ENCODE peak calls at places on chromosomes 1 and 21, in four cellular contexts. Q is H9, L is H1, W is IMR-90. A is an unnamed sample. For H3K4me1, the result is how much of the 10 kb centered on the place peaks cover.

GRCh38 chr1:236623371-236624166 is 19.3 kb upstream of the HEATR1 start:
- DNase-seq in Q (no peak), L (no peak), W (no peak), A (no peak)

GRCh38 chr1:234940841-234941240 is 187.8 kb downstream of the TOMM20 start:
- DNase-seq in Q (no peak), L (no peak), W (no peak), A (no peak)

GRCh38 chr1:3858231-3858981 is 1.1 kb downstream of the DFFB start:
- DNase-seq in Q (no peak), L (no peak), W (peak), A (peak)

GRCh38 chr21:37208056-37208705 is 59.0 kb downstream of the VPS26C start:
- DNase-seq in Q (no peak), L (no peak), W (no peak), A (no peak)

GRCh38 chr1:19495000-19495656 is 9.8 kb upstream of the CAPZB start:
- DNase-seq in Q (no peak), L (no peak), W (no peak), A (no peak)

GRCh38 chr1:217311766-217312165 is 319.1 kb downstream of the GPATCH2 start:
- DNase-seq in Q (peak), L (peak), W (peak), A (peak)

GRCh38 chr1:150386546-150387080 is 22.7 kb downstream of the RPRD2 start:
- DNase-seq in Q (no peak), L (no peak), W (no peak), A (no peak)

GRCh38 chr1:119275145-119275929 is 93.2 kb upstream of the HAO2 start:
- DNase-seq in Q (peak), L (no peak), W (peak), A (peak)

GRCh38 chr1:231315887-231316286 is 21.8 kb downstream of the EXOC8 start:
- DNase-seq in Q (peak), L (peak), W (peak), A (peak)

GRCh38 chr21:38869946-38870345 is 64.2 kb downstream of the ETS2 start:
- DNase-seq in Q (no peak), L (no peak), W (peak), A (peak)

GRCh38 chr1:85313888-85314696 is 37.7 kb upstream of the BCL10 start:
- DNase-seq in Q (no peak), L (no peak), W (peak), A (peak)

GRCh38 chr1:231806623-231807470 is 180.3 kb downstream of the DISC1 start:
- DNase-seq in Q (peak), L (peak), W (peak), A (peak)

GRCh38 chr1:185972096-185972875 is 238.1 kb downstream of the HMCN1 start:
- DNase-seq in Q (no peak), L (no peak), W (peak), A (no peak)

GRCh38 chr1:246597971-246598370 is 31.7 kb downstream of the CNST start:
- DNase-seq in Q (no peak), L (no peak), W (no peak), A (no peak)

GRCh38 chr1:113905435-113905861 is 322 bp downstream of the DCLRE1B start:
- DNase-seq in Q (peak), L (no peak), W (no peak), A (peak)

GRCh38 chr1:241357366-241358305 is 631 bp upstream of the RGS7 start:
- DNase-seq in Q (no peak), L (no peak), W (no peak), A (peak)

GRCh38 chr21:41764558-41765392 is 2.1 kb downstream of the RIPK4 start:
- DNase-seq in Q (no peak), L (no peak), W (no peak), A (no peak)

GRCh38 chr1:192758492-192758891 is 50.3 kb upstream of the RGS2 start:
- DNase-seq in Q (no peak), L (no peak), W (no peak), A (no peak)

GRCh38 chr1:108617724-108618056 is 43.2 kb downstream of the HENMT1 start:
- DNase-seq in Q (no peak), L (no peak), W (no peak), A (no peak)

GRCh38 chr1:5577255-5578040 is 414.8 kb downstream of the NPHP4 start:
- DNase-seq in Q (no peak), L (no peak), W (no peak), A (no peak)
- H3K4me1 ChIP-seq in Q (under half), L (under half), W (under half), A (under half)

DNA sequence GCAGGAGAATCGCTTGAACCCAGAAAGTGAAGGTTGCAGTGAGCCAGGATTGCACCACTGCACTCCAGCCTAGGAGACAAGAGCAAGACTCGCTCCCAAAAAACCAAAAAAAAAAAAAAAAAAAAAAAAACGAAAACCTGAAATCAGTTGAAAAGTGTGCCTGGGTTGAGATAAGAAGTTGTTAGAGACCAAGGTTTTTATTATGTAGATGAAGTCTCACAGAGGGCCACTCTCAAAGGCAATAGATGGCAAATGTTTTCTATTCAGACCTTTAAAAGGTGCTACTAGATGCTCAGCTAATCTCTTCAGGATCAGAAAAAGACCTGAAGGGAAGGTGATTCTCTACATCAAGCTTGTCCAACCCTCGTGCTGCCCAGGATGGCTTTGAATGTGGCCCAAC is 17.6 kb downstream of the CAPN2 start:
- DNase-seq in Q (no peak), L (no peak), W (no peak), A (no peak)
- H4K5ac ChIP-seq in Q (no peak), L (no peak), W (no peak), A (no peak)

DNA sequence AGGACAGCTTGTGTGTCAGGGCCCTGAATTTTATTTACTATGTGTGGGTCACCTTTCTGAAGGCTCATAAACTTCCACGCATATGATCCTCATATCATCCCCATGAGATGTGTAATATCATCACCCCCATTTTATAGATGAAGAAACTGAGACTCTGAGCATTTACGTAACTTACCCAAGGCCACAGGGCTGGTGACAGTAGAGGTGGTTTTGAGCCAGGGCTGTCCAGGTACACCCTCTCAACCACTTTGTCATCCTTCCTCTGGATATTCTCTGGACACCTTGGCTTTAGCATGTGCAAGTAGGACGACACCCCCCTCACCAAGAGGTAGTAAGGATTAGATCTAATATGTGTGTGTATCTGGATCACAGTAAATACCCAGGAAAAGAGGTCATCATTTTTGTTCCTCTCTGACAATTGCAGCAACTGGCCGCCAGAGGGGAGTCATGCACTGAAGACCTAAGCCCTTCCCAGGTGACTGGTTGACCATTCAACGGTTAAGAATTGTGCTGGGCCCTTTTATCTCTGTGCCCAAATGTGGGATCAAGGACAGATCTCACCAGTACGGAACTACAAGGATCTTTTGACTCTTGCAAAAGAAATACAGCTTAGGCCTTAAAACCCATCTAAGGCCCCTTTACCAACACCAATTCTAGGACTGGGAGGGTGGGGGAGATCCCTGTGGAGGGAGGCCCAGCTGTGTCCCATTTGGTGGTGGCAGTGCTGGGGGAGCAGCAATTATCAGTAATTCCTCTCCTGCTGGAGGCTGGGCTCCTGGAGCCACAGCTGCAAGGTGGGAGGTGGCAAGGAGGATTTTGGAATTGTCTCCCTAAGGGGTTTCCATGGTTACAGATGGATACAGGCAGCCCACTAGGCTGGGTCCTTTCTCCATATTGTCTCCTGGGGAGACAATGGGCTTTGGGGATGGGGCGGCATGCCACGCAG is 13.7 kb upstream of the E2F2 start:
- DNase-seq in Q (peak), L (no peak), W (peak), A (peak)
- H3K4me1 ChIP-seq in Q (under half), L (under half), W (under half), A (under half)

DNA sequence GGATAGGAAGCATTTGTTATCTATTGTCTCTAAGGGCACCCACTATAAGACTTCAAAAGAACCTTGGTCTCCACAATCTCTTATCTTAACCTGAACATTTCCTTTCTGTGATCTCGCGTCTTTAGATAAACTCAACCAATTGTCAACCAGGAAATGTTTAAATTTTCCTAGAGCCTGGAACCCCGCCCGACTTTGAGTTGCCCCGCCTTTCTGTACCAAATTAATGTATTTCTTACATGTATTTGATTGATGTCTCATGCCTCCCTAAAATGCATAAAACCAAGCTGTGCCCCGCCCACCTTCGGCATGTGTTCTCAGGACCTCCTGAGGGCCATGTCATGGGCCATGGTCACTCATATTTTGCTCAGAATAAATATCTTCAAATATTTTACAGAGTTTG is 5.9 kb upstream of the CXADR start:
- DNase-seq in Q (no peak), L (no peak), W (no peak), A (peak)
- H4K5ac ChIP-seq in Q (no peak), L (no peak), W (no peak), A (no peak)

DNA sequence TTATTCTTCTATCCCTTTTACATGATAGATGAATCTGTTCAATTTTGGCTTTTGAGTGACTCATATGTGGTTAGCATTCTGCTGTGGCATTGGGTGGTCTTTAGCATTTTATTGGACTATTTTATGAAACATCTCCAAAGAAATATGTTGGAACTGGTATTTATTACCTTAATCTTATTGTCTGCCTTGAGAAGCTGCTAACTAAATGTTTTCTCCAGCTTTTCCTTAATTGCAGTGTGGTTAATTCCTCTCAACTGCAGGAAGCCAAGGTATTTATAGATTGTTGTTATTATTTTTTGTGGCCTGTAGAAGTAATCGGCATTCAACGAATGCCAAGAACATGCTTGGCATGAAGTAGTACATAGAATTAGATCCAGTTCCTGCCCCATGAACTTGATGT is 64.1 kb downstream of the NOS1AP start:
- DNase-seq in Q (no peak), L (no peak), W (no peak), A (no peak)
- H3K4me1 ChIP-seq in Q (under half), L (under half), W (under half), A (under half)

GRCh38 chr21:34091032-34091431 is 17.7 kb downstream of the MRPS6 start:
- DNase-seq in Q (no peak), L (no peak), W (no peak), A (no peak)

GRCh38 chr21:34086887-34087306 is 13.5 kb downstream of the MRPS6 start:
- DNase-seq in Q (no peak), L (no peak), W (no peak), A (no peak)

GRCh38 chr21:34085129-34085528 is 11.8 kb downstream of the MRPS6 start:
- DNase-seq in Q (no peak), L (no peak), W (no peak), A (peak)

GRCh38 chr21:34091607-34092006 is 18.2 kb downstream of the MRPS6 start:
- DNase-seq in Q (no peak), L (no peak), W (no peak), A (peak)

GRCh38 chr21:34088752-34089151 is 15.4 kb downstream of the MRPS6 start:
- DNase-seq in Q (no peak), L (no peak), W (no peak), A (no peak)
- H4K5ac ChIP-seq in Q (no peak), L (no peak), W (no peak), A (no peak)

DNA sequence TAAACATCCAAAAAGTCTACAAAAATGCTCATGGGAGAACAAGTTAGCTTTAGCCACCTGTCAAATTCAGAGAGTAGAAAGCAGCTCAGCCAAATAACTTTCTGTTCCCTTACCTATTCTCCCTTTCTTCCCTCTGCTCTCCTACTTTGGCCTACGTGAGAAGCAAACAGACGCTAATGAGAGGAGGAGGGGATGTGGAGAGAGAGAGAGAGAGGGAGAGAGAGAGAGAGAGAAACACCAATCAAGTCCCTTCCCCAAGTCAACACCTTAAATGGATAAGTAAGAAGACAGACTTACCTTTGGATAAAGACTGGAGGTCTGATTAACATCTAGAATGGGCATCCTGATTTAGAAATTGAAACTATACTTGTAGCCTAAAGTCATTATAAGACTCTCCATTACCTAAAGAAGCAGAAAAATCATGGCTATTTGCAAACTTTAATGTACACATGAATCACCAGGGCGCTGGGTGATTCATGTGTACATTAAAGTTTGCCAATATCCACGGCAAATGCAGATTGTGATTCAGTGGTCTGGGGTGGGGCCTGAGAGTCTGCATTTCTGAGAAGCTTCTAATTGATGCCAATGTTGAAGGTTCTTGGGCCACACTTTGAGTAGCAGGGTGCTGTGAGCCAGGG is 13.1 kb upstream of the DUSP12 start:
- DNase-seq in Q (no peak), L (no peak), W (peak), A (peak)
- H3K4me1 ChIP-seq in Q (under half), L (under half), W (under half), A (under half)

A was measured in mesendoderm.